ENCODE peak calls at places on chromosomes 11 and 22, in six cellular contexts. D is stimulated activated CD4-positive, alpha-beta T cell treated with anti-CD3 and anti-CD28 coated beads, Interleukin-4, amount 100 ng/mL, for 4 hours; S is nucleus accumbens; Q is PC-3; U is activated CD4-positive, alpha-beta T cell treated with anti-CD3 and anti-CD28 coated beads, Interleukin-2, amount 10 ng/mL, durations not matched to agents 7 days and 5 days; R is NCI-H1694 treated with DMSO at 0.1 percent for 48 hours. L is an unnamed sample.

GRCh38 chr11:64341851-64342791 is 2.1 kb downstream of the CCDC88B start:
- DNase-seq in S (peak; percentile 62), U (peak; percentile 93), Q (peak; percentile 96), R (peak; percentile 36), D (peak; percentile 86), L (no peak)

GRCh38 chr11:122976396-122976733 is 5.3 kb downstream of the BSX start:
- DNase-seq in U (no peak), R (no peak), S (no peak), Q (no peak), D (no peak), L (no peak)

GRCh38 chr11:16771350-16772140 is 33.1 kb downstream of the C11orf58 start:
- DNase-seq in S (no peak), U (no peak), D (no peak), Q (no peak), R (no peak), L (no peak)

GRCh38 chr11:66639066-66639813 is 737 bp downstream of the RBM4 start:
- DNase-seq in D (no peak), U (peak; percentile 46), R (no peak), Q (peak; percentile 41), S (peak; percentile 70), L (peak; percentile 37)

GRCh38 chr22:25161916-25162530 is 37.6 kb upstream of the CRYBB3 start:
- DNase-seq in R (no peak), S (no peak), Q (no peak), D (no peak), U (no peak), L (no peak)

GRCh38 chr11:33730716-33731115 is 5.5 kb downstream of the CD59 start:
- DNase-seq in Q (no peak), D (no peak), S (no peak), U (no peak), R (no peak), L (no peak)

GRCh38 chr22:32754413-32755041 is 47.0 kb upstream of the TIMP3 start:
- DNase-seq in R (no peak), S (no peak), D (no peak), Q (no peak), U (no peak), L (no peak)

GRCh38 chr22:47155131-47155885 is 392.9 kb downstream of the TBC1D22A start:
- DNase-seq in U (no peak), Q (no peak), R (no peak), D (no peak), S (no peak), L (no peak)

GRCh38 chr11:120952503-120953229 is 71.2 kb upstream of the TBCEL start:
- DNase-seq in S (peak; percentile 78), Q (peak; percentile 94), D (peak; percentile 44), U (peak; percentile 64), R (peak; percentile 9), L (peak; percentile 65)

GRCh38 chr11:32385998-32386397 is 49.3 kb downstream of the WT1 start:
- DNase-seq in U (no peak), R (no peak), S (no peak), D (no peak), Q (peak; percentile 64), L (peak; percentile 47)

GRCh38 chr11:76787911-76788596 is 4.9 kb downstream of the TSKU start:
- DNase-seq in D (no peak), R (no peak), U (no peak), Q (no peak), S (no peak), L (no peak)

GRCh38 chr22:49147617-49148175 is 680.0 kb downstream of the BRD1 start:
- DNase-seq in U (no peak), Q (no peak), R (no peak), S (no peak), D (no peak), L (no peak)

GRCh38 chr11:46246514-46246913 is 30.9 kb upstream of the CREB3L1 start:
- DNase-seq in U (no peak), R (no peak), S (no peak), D (no peak), Q (no peak), L (no peak)

GRCh38 chr22:42596376-42596775 is 18.3 kb downstream of the POLDIP3 start:
- DNase-seq in U (no peak), R (no peak), D (no peak), Q (no peak), S (no peak), L (no peak)

GRCh38 chr11:17634776-17635550 is 84.4 kb upstream of the MYOD1 start:
- DNase-seq in D (no peak), Q (no peak), R (no peak), U (no peak), S (no peak), L (no peak)

GRCh38 chr22:31818481-31819392 is 64.9 kb downstream of the DEPDC5 start:
- DNase-seq in D (no peak), U (no peak), S (no peak), Q (peak; percentile 22), R (no peak), L (no peak)

GRCh38 chr11:2708757-2709281 is 9.0 kb upstream of the KCNQ1OT1 start:
- DNase-seq in D (no peak), Q (no peak), U (no peak), R (no peak), S (no peak), L (no peak)

GRCh38 chr11:58493676-58494075 is 14.2 kb downstream of the OR5B21 start:
- DNase-seq in S (no peak), Q (peak; percentile 47), D (no peak), U (no peak), R (no peak), L (no peak)

GRCh38 chr22:48836673-48837340 is 990.9 kb downstream of the BRD1 start:
- DNase-seq in D (no peak), S (no peak), Q (no peak), R (no peak), U (no peak), L (no peak)

L was measured in DND-41.